ENCODE peak calls at places on chromosomes 11 and 22, in four cellular contexts. R, V, O and U are unnamed samples.

GRCh38 chr11:2150206-2150847 is 10.7 kb downstream of the INS start:
- DNase-seq in R (peak), V (no peak), O (no peak), U (peak)

GRCh38 chr22:16970446-16970845 is 37.6 kb downstream of the GAB4 start:
- DNase-seq in R (no peak), V (no peak), O (no peak), U (no peak)

GRCh38 chr11:2999464-2999998 is 7.4 kb upstream of the NAP1L4 start:
- DNase-seq in R (no peak), V (no peak), O (no peak), U (no peak)

GRCh38 chr11:57792060-57792541 is 30.5 kb downstream of the CTNND1 start:
- DNase-seq in R (no peak), V (no peak), O (peak), U (no peak)

GRCh38 chr11:122628691-122629555 is 26.6 kb upstream of the UBASH3B start:
- DNase-seq in R (no peak), V (peak), O (peak), U (peak)

GRCh38 chr22:39431821-39432251 is 25.0 kb upstream of the MGAT3 start:
- DNase-seq in R (no peak), V (no peak), O (no peak), U (peak)

GRCh38 chr11:11335043-11335442 is 18.0 kb downstream of the CSNK2A3 start:
- DNase-seq in R (no peak), V (no peak), O (no peak), U (no peak)

GRCh38 chr11:61516675-61517516 is 8.3 kb downstream of the LRRC10B start:
- DNase-seq in R (no peak), V (peak), O (no peak), U (peak)

GRCh38 chr22:32334640-32335365 is 22.9 kb upstream of the RFPL3 start:
- DNase-seq in R (no peak), V (no peak), O (no peak), U (no peak)

GRCh38 chr11:15412054-15412453 is 297.3 kb downstream of the INSC start:
- DNase-seq in R (peak), V (no peak), O (no peak), U (no peak)

GRCh38 chr11:57779275-57779674 is 17.7 kb downstream of the CTNND1 start:
- DNase-seq in R (no peak), V (no peak), O (no peak), U (peak)

GRCh38 chr11:72237112-72237931 is 6.7 kb downstream of the PHOX2A start:
- DNase-seq in R (no peak), V (no peak), O (no peak), U (peak)